ENCODE peak calls at places on chromosomes 4 and X, in six cellular contexts. One of them, this sample, is unnamed. For H3K9me3, the result is how much of the 10 kb centered on the place peaks cover.

GRCh38 chr4:151226004-151226932 is 50.7 kb upstream of the PRSS48 start:
- DNase-seq in transverse colon: no peak
- DNase-seq in tibial nerve: no peak
- DNase-seq in GM12878: no peak
- DNase-seq in sigmoid colon: no peak
- DNase-seq in H1: no peak
- DNase-seq in this sample: no peak

GRCh38 chr4:76212851-76213414 is 691 bp downstream of the SCARB2 start:
- DNase-seq in GM12878: no peak
- DNase-seq in H1: no peak
- DNase-seq in tibial nerve: no peak
- DNase-seq in transverse colon: peak
- DNase-seq in sigmoid colon: no peak
- DNase-seq in this sample: no peak

GRCh38 chrX:12162420-12162819 is 24.1 kb downstream of the FRMPD4 start:
- DNase-seq in H1: no peak
- DNase-seq in GM12878: no peak
- DNase-seq in tibial nerve: no peak
- DNase-seq in transverse colon: no peak
- DNase-seq in sigmoid colon: no peak
- DNase-seq in this sample: no peak

GRCh38 chr4:102007959-102008425 is 217.5 kb downstream of the BANK1 start:
- DNase-seq in GM12878: no peak
- DNase-seq in transverse colon: no peak
- DNase-seq in tibial nerve: no peak
- DNase-seq in sigmoid colon: no peak
- DNase-seq in H1: no peak
- DNase-seq in this sample: no peak

GRCh38 chrX:46574941-46575381 is 1.4 kb downstream of the CHST7 start:
- DNase-seq in transverse colon: no peak
- DNase-seq in sigmoid colon: no peak
- DNase-seq in GM12878: no peak
- DNase-seq in tibial nerve: no peak
- DNase-seq in H1: no peak
- DNase-seq in this sample: no peak

GRCh38 chr4:160296476-160296875 is 1193.6 kb downstream of the RAPGEF2 start:
- DNase-seq in GM12878: no peak
- DNase-seq in H1: no peak
- DNase-seq in transverse colon: no peak
- DNase-seq in tibial nerve: no peak
- DNase-seq in sigmoid colon: no peak
- DNase-seq in this sample: no peak

GRCh38 chr4:140739971-140740370 is 16.2 kb downstream of the TBC1D9 start:
- DNase-seq in sigmoid colon: no peak
- DNase-seq in transverse colon: no peak
- DNase-seq in H1: no peak
- DNase-seq in tibial nerve: no peak
- DNase-seq in GM12878: no peak
- DNase-seq in this sample: no peak

GRCh38 chrX:40173662-40174593 is 76.2 kb upstream of the BCOR start:
- DNase-seq in tibial nerve: no peak
- DNase-seq in GM12878: no peak
- DNase-seq in H1: peak
- DNase-seq in sigmoid colon: peak
- DNase-seq in transverse colon: peak
- DNase-seq in this sample: peak

GRCh38 chr4:85756938-85757337 is 282.0 kb downstream of the ARHGAP24 start:
- DNase-seq in transverse colon: no peak
- DNase-seq in sigmoid colon: no peak
- DNase-seq in H1: no peak
- DNase-seq in tibial nerve: no peak
- DNase-seq in GM12878: no peak
- DNase-seq in this sample: no peak

GRCh38 chrX:12956704-12957541 is 18.0 kb upstream of the TMSB4X start:
- DNase-seq in sigmoid colon: no peak
- DNase-seq in transverse colon: no peak
- DNase-seq in GM12878: peak
- DNase-seq in tibial nerve: no peak
- DNase-seq in H1: no peak
- DNase-seq in this sample: no peak

DNA sequence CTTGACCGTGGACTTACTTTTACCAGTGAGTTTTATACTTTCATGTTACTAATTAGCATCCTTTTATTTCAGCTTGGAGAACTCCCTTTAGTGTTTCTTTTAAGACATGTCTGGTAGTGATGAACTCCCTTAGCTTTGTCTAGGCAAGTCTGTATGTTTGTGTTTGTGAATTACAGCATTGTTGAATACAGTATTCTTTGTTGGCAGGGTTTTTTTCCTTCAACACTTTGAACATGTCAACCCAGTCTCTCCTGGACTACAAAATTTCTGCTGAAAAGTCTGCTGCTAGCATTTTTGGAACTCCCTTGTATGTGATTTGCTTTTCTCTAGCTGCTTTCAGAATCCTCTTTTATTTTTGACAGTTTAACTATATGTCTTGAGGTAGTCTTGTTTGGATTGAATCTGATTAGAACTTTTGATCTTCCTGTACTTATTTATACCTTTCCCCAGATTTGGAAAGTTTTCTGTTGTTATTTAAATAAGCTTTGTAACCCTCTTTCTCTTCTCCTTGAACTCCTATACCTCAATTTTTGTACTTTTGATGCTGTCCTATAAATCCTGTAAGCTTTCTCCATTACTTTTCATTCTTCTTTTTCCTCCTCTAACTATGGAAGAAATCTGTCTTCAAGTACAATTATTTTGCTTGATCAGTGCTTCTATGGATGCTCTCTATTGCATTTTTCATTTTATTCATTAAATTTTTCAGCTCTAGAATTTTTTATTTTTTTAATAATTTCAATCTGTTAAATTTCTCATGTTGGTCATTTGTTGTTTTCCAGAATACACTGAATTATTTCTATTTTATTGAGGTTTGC is 14.1 kb downstream of the PAPSS1 start:
- DNase-seq in GM12878: no peak
- DNase-seq in tibial nerve: no peak
- DNase-seq in H1: no peak
- DNase-seq in transverse colon: no peak
- DNase-seq in sigmoid colon: no peak
- DNase-seq in this sample: no peak
- H3K9me3 ChIP-seq in GM12878: under half
- H3K9me3 ChIP-seq in tibial nerve: under half
- H3K9me3 ChIP-seq in H1: under half
- H3K9me3 ChIP-seq in transverse colon: under half
- H3K9me3 ChIP-seq in sigmoid colon: under half
- H3K9me3 ChIP-seq in this sample: under half

DNA sequence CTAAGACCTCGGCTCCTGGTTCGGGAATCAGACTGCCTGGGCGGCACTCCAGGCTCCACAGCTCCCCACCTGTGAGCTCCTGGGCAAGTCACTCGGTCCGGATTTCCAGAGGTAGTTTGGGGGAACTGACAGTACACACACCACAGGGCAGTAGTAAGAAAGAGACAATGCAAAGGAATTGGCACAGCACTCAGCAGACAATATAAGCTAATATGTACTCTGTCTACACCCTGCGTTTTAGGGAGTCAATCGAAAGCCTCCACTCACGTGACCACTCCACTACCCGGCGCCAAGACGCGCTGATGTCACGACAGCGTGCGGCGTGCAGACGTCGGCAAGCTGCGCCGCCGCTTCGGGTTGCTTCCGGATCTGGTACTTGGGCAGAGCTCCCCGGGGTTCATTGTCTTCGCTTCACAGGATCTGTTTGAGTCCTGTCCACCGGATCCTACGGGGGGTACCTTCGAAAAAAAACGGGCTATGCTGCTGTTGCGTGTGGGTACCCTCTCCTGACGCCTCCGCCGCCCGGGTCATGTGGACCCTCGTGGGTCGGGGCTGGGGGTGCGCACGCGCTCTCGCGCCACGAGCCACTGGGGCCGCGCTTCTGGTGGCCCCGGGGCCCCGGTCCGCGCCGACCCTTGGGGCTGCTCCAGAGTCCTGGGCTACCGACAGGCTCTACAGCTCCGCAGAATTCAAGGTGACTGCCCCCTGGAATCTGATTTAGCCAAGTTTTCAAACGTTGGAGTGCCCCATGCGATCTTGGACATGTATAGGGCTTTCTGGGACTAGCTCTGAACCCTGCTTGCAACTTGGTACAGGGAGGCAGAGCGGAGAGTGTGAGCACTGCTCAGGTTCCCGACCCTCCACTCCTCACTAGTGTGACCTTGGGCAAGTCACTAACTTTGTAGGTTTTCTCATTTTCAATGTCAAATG is at the start of gene GUF1:
- DNase-seq in sigmoid colon: peak
- DNase-seq in tibial nerve: peak
- DNase-seq in GM12878: peak
- DNase-seq in transverse colon: peak
- DNase-seq in H1: peak
- DNase-seq in this sample: peak
- TF ChIP-seq EP300 in sigmoid colon: no peak
- TF ChIP-seq EP300 in tibial nerve: peak
- TF ChIP-seq EP300 in GM12878: no peak
- TF ChIP-seq EP300 in transverse colon: no peak
- TF ChIP-seq EP300 in H1: no peak
- TF ChIP-seq EP300 in this sample: no peak

GRCh38 chr4:56130609-56131150 is 181.9 kb downstream of the CEP135 start:
- DNase-seq in transverse colon: no peak
- DNase-seq in sigmoid colon: no peak
- DNase-seq in H1: no peak
- DNase-seq in GM12878: no peak
- DNase-seq in tibial nerve: no peak
- DNase-seq in this sample: no peak

GRCh38 chr4:56128231-56128630 is 179.5 kb downstream of the CEP135 start:
- DNase-seq in H1: no peak
- DNase-seq in tibial nerve: no peak
- DNase-seq in sigmoid colon: no peak
- DNase-seq in transverse colon: no peak
- DNase-seq in GM12878: no peak
- DNase-seq in this sample: no peak

GRCh38 chr4:56127698-56128097 is 179.0 kb downstream of the CEP135 start:
- DNase-seq in sigmoid colon: no peak
- DNase-seq in tibial nerve: no peak
- DNase-seq in H1: no peak
- DNase-seq in transverse colon: no peak
- DNase-seq in GM12878: no peak
- DNase-seq in this sample: no peak

GRCh38 chr4:56132835-56133234 is 184.1 kb downstream of the CEP135 start:
- DNase-seq in H1: no peak
- DNase-seq in tibial nerve: no peak
- DNase-seq in sigmoid colon: no peak
- DNase-seq in transverse colon: no peak
- DNase-seq in GM12878: no peak
- DNase-seq in this sample: no peak

GRCh38 chr4:56129431-56129861 is 180.7 kb downstream of the CEP135 start:
- DNase-seq in tibial nerve: no peak
- DNase-seq in sigmoid colon: no peak
- DNase-seq in H1: peak
- DNase-seq in GM12878: no peak
- DNase-seq in transverse colon: peak
- DNase-seq in this sample: no peak
- TF ChIP-seq CTCF in tibial nerve: no peak
- TF ChIP-seq CTCF in sigmoid colon: no peak
- TF ChIP-seq CTCF in H1: peak
- TF ChIP-seq CTCF in GM12878: peak
- TF ChIP-seq CTCF in transverse colon: peak
- TF ChIP-seq CTCF in this sample: no peak

DNA sequence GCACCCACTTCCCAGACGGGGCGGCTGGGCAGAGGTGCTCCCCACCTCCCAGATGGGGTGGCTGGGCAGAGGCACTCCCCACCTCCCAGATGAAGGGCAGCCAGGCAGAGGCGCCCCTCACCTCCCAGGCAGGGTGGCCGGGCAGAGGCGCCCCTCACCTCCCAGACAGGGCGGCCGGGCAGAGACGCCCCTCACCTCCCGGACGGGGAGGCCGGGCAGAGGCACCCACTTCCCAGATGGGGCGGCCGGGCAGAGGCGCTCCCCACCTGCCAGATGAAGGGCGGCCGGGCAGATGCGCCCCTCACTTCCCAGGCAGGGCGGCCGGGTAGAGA is 61.2 kb downstream of the UPRT start:
- DNase-seq in GM12878: no peak
- DNase-seq in H1: no peak
- DNase-seq in sigmoid colon: no peak
- DNase-seq in transverse colon: no peak
- DNase-seq in tibial nerve: no peak
- DNase-seq in this sample: no peak
- H3K9me3 ChIP-seq in GM12878: under half
- H3K9me3 ChIP-seq in H1: under half
- H3K9me3 ChIP-seq in sigmoid colon: under half
- H3K9me3 ChIP-seq in transverse colon: under half
- H3K9me3 ChIP-seq in tibial nerve: under half
- H3K9me3 ChIP-seq in this sample: under half

GRCh38 chr4:86921608-86922252 is 13.1 kb upstream of the AFF1 start:
- DNase-seq in tibial nerve: no peak
- DNase-seq in sigmoid colon: no peak
- DNase-seq in GM12878: no peak
- DNase-seq in H1: no peak
- DNase-seq in transverse colon: no peak
- DNase-seq in this sample: no peak

GRCh38 chr4:86926428-86927086 is 8.3 kb upstream of the AFF1 start:
- DNase-seq in tibial nerve: no peak
- DNase-seq in GM12878: no peak
- DNase-seq in H1: no peak
- DNase-seq in transverse colon: no peak
- DNase-seq in sigmoid colon: no peak
- DNase-seq in this sample: no peak

GRCh38 chr4:86927843-86928395 is 6.9 kb upstream of the AFF1 start:
- DNase-seq in transverse colon: peak
- DNase-seq in H1: no peak
- DNase-seq in sigmoid colon: peak
- DNase-seq in GM12878: no peak
- DNase-seq in tibial nerve: no peak
- DNase-seq in this sample: no peak

GRCh38 chr4:86928400-86929255 is 6.2 kb upstream of the AFF1 start:
- DNase-seq in tibial nerve: no peak
- DNase-seq in GM12878: no peak
- DNase-seq in sigmoid colon: no peak
- DNase-seq in transverse colon: no peak
- DNase-seq in H1: no peak
- DNase-seq in this sample: no peak

GRCh38 chr4:86924805-86925204 is 10.0 kb upstream of the AFF1 start:
- DNase-seq in GM12878: no peak
- DNase-seq in H1: no peak
- DNase-seq in transverse colon: no peak
- DNase-seq in sigmoid colon: no peak
- DNase-seq in tibial nerve: no peak
- DNase-seq in this sample: no peak
- TF ChIP-seq EP300 in GM12878: no peak
- TF ChIP-seq EP300 in H1: no peak
- TF ChIP-seq EP300 in transverse colon: no peak
- TF ChIP-seq EP300 in sigmoid colon: no peak
- TF ChIP-seq EP300 in tibial nerve: no peak
- TF ChIP-seq EP300 in this sample: no peak